ENCODE peak calls at places on chromosomes 5 and 9, in four cellular contexts. A is H1, O is K562, M is GM12878. D is an unnamed sample.

GRCh38 chr9:35658894-35659220 is 765 bp downstream of the CCDC107 start:
- DNase-seq in A (no peak), O (no peak), M (no peak), D (peak)

GRCh38 chr9:126063326-126063725 is 263.3 kb upstream of the MVB12B start:
- DNase-seq in M (no peak), A (no peak), O (no peak), D (no peak)

GRCh38 chr9:129863059-129863690 is 27.9 kb downstream of the USP20 start:
- DNase-seq in O (peak), M (no peak), A (no peak), D (no peak)

GRCh38 chr9:105672711-105673234 is 10.5 kb downstream of the TAL2 start:
- DNase-seq in M (no peak), O (no peak), A (no peak), D (no peak)

GRCh38 chr9:534886-535285 is 306.6 kb upstream of the DMRT1 start:
- DNase-seq in O (no peak), A (no peak), M (no peak), D (no peak)

GRCh38 chr9:130443840-130444492 is 795 bp upstream of the ASS1 start:
- DNase-seq in O (no peak), M (no peak), A (no peak), D (no peak)

GRCh38 chr9:71676460-71676859 is 91.9 kb downstream of the CEMIP2 start:
- DNase-seq in O (no peak), A (no peak), M (no peak), D (no peak)

GRCh38 chr5:107735558-107735957 is 64.8 kb upstream of the EFNA5 start:
- DNase-seq in M (no peak), O (no peak), A (no peak), D (no peak)

GRCh38 chr9:734831-735511 is 106.5 kb upstream of the DMRT1 start:
- DNase-seq in O (no peak), M (no peak), A (no peak), D (peak)

GRCh38 chr5:79834420-79835219 is 145.0 kb downstream of the CMYA5 start:
- DNase-seq in M (no peak), O (no peak), A (peak), D (no peak)

GRCh38 chr5:160382361-160382760 is 11.9 kb upstream of the C1QTNF2 start:
- DNase-seq in M (no peak), O (no peak), A (no peak), D (no peak)

GRCh38 chr5:178788381-178789085 is 58.1 kb upstream of the ZNF354A start:
- DNase-seq in O (no peak), A (no peak), M (no peak), D (no peak)

GRCh38 chr9:2496160-2496559 is 125.4 kb upstream of the VLDLR start:
- DNase-seq in O (no peak), M (no peak), A (no peak), D (no peak)

GRCh38 chr9:89494199-89494598 is 3.7 kb downstream of the SEMA4D start:
- DNase-seq in A (no peak), O (no peak), M (no peak), D (no peak)

DNA sequence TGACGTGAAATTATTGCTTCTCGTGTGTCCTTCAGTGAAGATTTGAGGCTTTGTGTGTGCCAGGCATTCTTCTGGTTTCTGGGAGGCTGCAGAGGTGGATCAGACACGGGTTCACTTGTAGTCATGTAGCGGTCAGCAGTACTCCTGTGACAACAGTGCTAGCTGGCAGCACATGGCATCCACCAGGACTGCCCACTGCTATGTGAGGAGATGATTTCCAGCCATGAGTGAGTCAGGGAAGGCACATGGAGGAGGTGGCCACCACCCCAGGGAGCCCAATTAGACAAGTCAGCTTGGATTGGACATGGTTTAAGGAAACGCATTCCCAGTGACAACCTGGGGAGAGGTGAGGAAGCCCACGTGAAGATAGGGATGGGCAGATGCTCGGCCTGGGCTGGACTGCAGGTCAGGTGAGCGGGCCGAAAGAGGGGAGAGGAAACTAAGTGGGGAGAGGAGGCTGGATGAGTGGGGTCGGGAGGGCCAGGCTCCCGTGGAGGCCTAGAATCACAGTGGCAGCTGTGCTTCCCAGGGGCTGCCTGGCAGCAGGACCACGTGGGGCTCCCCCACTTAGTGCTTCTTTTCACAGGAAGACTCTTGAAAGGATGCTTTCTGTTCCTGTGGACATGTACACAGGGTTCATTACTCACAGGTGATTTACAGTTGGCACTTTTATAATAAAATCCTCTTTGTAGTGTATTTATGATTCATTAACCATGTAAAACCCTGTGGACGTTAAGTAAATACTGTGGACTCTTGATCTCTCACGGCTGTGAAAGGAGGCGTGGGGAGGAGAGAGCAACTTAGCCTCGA is 80.0 kb upstream of the OTULINL start:
- DNase-seq in M (no peak), A (no peak), O (no peak), D (no peak)
- TF ChIP-seq RFX5 in M (no peak), A (no peak), O (no peak), D (no peak)

DNA sequence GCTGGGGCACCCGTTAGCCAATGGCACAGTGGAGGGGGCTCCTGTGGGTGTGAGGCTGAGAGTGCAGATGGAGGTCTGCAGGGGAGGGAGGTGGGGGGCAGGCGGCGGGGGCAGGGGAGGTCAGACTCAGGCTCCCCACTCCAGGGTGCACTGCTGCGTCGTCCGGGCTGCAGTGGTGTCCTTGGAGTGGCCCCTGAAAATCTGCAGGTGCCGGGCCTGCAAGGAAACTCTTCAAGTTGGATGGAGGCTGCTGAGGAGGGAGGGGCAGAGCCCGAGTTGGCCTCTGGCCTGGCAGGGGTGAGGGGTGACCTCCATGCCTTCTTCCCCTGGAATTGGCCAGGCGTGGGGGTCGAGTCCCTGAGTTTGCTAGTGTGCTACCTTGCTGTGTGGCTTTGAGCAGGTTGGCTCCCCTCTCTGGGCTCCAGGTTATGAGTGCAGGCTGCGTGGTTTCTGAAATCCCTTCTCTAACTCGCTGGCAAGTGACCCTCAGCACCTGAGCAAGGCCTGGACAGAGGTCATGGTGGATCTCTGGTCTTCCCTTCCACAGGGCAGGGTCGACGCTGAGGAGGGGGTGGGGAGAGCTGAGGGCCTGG is 877 bp downstream of the ADAMTSL2 start:
- DNase-seq in O (no peak), A (no peak), M (no peak), D (no peak)
- H3K27ac ChIP-seq in O (no peak), A (no peak), M (no peak), D (no peak)

DNA sequence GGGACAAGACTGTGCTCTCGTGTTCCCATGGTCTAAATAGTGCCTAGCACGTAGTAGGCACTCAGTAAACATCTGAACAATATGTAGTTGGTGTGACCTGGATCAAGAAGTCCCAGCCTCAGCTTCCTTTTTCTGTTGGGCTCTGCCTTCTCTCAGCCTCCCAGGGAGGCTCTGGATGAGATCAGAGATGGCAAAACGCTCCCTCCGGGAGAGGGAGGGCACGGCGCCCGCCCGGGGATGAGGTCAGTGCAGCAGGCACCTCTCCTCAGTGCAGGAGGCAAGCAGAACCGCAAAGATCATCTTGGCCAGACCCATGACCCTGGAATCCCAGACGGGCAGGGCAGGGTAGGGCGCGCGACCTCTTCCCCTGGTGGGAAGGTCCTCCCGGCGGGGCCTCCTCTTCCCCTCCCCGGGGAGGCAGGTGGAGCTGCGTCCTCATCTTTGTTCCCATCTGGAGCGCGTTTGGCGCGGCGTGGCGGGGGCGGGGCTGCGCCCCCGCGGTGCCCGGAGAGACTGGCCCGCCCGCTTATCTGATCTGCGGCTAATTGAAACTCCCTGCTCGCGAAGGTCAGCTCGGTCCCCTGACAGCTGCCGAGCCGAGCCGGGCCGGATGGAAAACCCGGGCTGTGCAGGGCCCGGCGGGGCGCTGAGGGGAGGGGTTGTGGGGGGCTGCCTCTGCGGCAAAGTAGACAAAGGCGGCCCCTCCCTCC is 60.9 kb downstream of the CXXC5 start:
- DNase-seq in A (no peak), O (peak), M (no peak), D (peak)
- TF ChIP-seq SRF in A (no peak), O (peak), M (no peak), D (no peak)

DNA sequence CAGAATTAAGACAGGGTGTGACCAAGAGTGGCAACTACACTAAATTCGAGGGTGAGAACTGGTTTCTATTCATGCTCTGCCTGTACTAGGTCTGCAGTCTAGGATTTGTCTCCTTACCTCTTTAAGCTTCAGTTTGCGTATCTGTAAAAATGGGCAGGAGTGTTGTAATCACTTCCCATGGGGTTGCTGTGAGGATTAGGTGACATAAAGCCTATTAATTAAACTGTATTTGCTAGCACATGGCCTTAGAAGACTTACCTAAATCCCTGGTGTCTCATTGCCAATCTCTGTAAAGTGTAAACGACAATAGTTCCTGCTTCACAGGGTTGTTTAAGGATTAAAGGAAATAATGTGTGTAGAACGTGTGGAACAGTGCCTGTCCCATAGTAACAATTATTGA is 193.6 kb downstream of the DRD1 start:
- DNase-seq in O (no peak), A (no peak), M (no peak), D (no peak)
- TF ChIP-seq RFX5 in O (no peak), A (no peak), M (no peak), D (no peak)

DNA sequence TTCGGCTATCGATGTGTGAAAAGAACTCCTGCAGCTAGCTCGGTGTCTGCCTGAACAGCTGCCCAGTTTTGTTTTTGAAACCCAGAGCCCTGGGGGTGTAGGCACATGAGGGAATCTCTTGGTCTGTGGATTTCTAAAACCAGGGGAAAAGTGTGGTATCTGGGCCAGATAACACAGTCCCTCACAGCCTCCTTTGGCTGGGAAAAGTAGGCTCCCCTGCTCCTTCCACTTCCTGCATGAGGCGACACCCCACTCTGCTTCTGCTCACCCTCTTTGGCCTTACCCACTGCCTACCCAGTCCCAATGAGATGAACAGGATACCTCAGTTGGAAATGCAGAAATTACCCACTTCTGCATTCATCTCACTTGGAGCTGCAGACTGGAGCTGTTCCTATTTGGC is 9.5 kb upstream of the CDO1 start:
- DNase-seq in A (no peak), M (no peak), O (no peak), D (no peak)
- H3K27ac ChIP-seq in A (no peak), M (no peak), O (no peak), D (no peak)

GRCh38 chr5:151895660-151896040 is 29.0 kb downstream of the GLRA1 start:
- DNase-seq in M (no peak), A (no peak), O (no peak), D (no peak)
- TF ChIP-seq SRF in M (no peak), A (no peak), O (no peak), D (no peak)

DNA sequence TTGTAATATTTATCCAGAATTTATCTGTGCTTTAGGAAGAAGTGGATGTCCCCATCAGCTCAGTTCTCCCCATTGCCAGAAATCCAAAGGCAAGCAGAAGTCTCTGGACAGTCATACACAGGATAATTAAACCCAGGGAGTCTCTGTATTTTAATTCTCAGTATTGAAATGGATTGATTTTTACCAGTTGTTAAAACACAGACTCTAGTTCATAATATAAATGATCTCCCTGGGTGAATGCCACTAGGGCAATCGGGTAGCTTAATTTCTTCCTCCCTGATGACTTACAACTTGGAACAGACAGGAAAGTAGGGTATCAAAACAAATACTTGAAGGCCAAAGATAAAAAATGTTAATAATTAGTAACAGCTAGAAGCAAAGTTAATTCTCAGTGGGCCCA is 66.5 kb upstream of the DAP start:
- DNase-seq in A (no peak), M (no peak), O (no peak), D (no peak)
- TF ChIP-seq RFX5 in A (no peak), M (no peak), O (no peak), D (no peak)

DNA sequence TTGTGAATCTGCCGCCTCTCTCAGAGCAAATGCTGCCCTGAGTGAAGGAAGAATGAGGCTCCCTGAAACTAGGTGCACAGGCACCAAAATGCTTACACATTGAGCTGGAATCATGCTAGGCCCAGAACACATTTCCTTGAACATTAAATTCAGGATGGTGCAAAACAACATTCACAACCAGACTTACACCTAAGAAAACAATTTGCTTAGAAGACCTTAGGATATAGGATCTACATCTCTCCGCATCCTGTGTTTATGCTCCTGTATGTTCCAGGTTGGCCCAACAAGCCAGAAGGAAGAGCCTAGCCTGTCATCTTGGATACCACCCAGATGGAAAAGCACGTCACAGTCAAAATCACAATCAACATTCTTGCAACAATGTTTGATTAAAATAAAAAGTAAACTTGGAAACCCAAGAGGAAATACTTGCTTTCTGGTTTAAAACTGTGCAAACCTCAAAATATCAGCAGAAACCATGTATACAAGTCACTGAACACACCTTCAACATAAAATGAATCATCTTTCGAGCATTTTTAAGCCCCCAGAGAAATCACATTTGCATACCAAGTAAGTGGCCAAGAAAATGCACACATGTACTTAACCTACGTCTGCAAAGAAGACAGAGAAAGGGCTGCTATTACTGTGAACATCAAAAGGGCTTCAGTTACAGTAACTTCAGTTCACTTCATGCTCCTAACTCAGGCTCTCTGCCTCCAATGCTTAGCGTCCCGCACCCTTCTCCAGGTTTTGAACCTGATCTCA is 1.6 kb downstream of the ENC1 start:
- DNase-seq in M (peak), O (no peak), A (no peak), D (no peak)
- H3K27ac ChIP-seq in M (peak), O (no peak), A (no peak), D (peak)

DNA sequence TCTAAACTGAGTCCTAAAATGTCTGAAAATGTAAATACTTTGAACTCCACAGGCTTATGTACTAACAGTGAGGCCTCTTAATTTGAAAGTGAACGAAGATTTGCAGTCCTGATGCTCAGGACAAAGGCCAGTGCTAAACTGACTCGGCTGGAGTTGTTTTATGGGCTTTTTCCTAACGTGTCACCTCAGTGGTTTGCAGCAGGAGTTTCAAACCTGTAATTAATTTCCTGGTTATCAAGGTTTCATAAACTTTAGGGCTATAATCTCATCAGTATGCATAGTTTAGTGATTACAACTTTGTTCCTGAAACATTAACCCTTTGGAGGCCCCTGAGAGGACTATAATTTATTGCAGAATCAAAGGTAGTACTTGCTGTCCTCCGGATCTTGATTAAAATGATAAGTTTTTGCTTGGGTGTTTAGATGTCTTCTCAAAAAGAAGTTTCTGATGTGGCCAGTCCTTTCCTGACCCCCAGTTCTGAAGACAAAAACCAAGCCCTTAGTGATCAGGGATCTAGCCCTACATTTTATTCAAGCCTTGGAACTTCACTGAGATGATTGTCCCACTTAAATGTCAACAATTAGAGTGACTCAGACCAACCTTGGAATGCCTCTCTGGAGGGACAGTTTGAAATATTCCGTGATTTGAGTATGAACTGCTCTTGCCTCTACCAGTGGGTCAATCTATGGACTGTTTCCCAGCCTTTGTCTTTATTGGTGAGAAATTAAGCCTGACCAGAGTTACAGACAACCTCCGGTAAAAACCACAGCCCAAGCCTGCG is 11.1 kb upstream of the S100Z start:
- DNase-seq in A (no peak), M (no peak), O (no peak), D (peak)
- TF ChIP-seq SRF in A (no peak), M (no peak), O (no peak), D (no peak)